ENCODE peak calls at places on chromosomes 3 and 15, in five cellular contexts. Z is D341Med, A is NCI-H2081, R is IMR-90, Y is B cell. N is an unnamed sample.

GRCh38 chr3:46731795-46732194 is 14.1 kb upstream of the PRSS50 start:
- DNase-seq in Z (no peak), A (no peak), R (no peak), Y (no peak), N (no peak)

GRCh38 chr3:34367521-34367920 is 569.1 kb downstream of the PDCD6IP start:
- DNase-seq in Z (no peak), A (no peak), R (no peak), Y (no peak), N (no peak)

GRCh38 chr3:58899953-58900298 is 149.9 kb downstream of the CFAP20DC start:
- DNase-seq in Z (no peak), A (no peak), R (no peak), Y (no peak), N (peak; percentile 3)

GRCh38 chr3:62246094-62246493 is 127.3 kb downstream of the FEZF2 start:
- DNase-seq in Z (no peak), A (no peak), R (no peak), Y (no peak), N (no peak)

GRCh38 chr15:74725845-74726773 is 781 bp upstream of the CYP1A1 start:
- DNase-seq in Z (peak; percentile 66), A (no peak), R (no peak), Y (no peak), N (peak; percentile 33)

GRCh38 chr3:37668431-37668830 is 193.2 kb upstream of the CTDSPL start:
- DNase-seq in Z (no peak), A (no peak), R (no peak), Y (no peak), N (no peak)

GRCh38 chr3:123193448-123194101 is 8.2 kb upstream of the SEC22A start:
- DNase-seq in Z (no peak), A (no peak), R (no peak), Y (no peak), N (no peak)

GRCh38 chr3:17032407-17033034 is 147.8 kb downstream of the PLCL2 start:
- DNase-seq in Z (peak; percentile 49), A (peak; percentile 10), R (peak; percentile 36), Y (no peak), N (peak; percentile 61)

GRCh38 chr3:101077361-101078011 is 84.3 kb upstream of the ABI3BP start:
- DNase-seq in Z (no peak), A (no peak), R (peak; percentile 58), Y (no peak), N (no peak)

GRCh38 chr15:26838742-26839460 is 28.0 kb upstream of the GABRA5 start:
- DNase-seq in Z (peak; percentile 70), A (no peak), R (no peak), Y (no peak), N (no peak)

GRCh38 chr3:10983219-10983916 is 9.2 kb upstream of the SLC6A1 start:
- DNase-seq in Z (peak; percentile 77), A (no peak), R (peak; percentile 17), Y (no peak), N (peak; percentile 61)

GRCh38 chr3:30305021-30305420 is 301.4 kb upstream of the TGFBR2 start:
- DNase-seq in Z (no peak), A (no peak), R (no peak), Y (no peak), N (no peak)

GRCh38 chr15:96344706-96345559 is 14.4 kb downstream of the NR2F2 start:
- DNase-seq in Z (no peak), A (no peak), R (no peak), Y (no peak), N (no peak)

GRCh38 chr15:65258863-65259262 is 27.8 kb downstream of the PARP16 start:
- DNase-seq in Z (no peak), A (no peak), R (no peak), Y (no peak), N (peak; percentile 57)

GRCh38 chr3:24100694-24101402 is 155.8 kb downstream of the NR1D2 start:
- DNase-seq in Z (no peak), A (no peak), R (peak; percentile 5), Y (no peak), N (no peak)

GRCh38 chr15:69537085-69537484 is 84.5 kb downstream of the RPLP1 start:
- DNase-seq in Z (no peak), A (peak; percentile 38), R (no peak), Y (no peak), N (peak; percentile 90)

GRCh38 chr15:58517252-58517681 is 85.5 kb downstream of the LIPC start:
- DNase-seq in Z (no peak), A (no peak), R (no peak), Y (peak; percentile 31), N (no peak)

N was measured in left kidney.